ENCODE peak calls at places on chromosomes 11 and 22, in four cellular contexts. One of them, this sample, is unnamed.

GRCh38 chr11:63613517-63614135 is 607 bp downstream of the PLAAT3 start:
- DNase-seq in BJ: no peak
- DNase-seq in ovary: peak
- DNase-seq in dorsolateral prefrontal cortex: peak
- DNase-seq in this sample: peak

GRCh38 chr11:56817661-56818060 is 69.2 kb upstream of the OR9G4 start:
- DNase-seq in ovary: no peak
- DNase-seq in dorsolateral prefrontal cortex: no peak
- DNase-seq in BJ: no peak
- DNase-seq in this sample: no peak

GRCh38 chr22:39535302-39535805 is 2.8 kb upstream of the RPS19BP1 start:
- DNase-seq in dorsolateral prefrontal cortex: no peak
- DNase-seq in ovary: no peak
- DNase-seq in BJ: no peak
- DNase-seq in this sample: no peak

GRCh38 chr22:39661842-39662676 is 91.5 kb downstream of the CACNA1I start:
- DNase-seq in ovary: no peak
- DNase-seq in dorsolateral prefrontal cortex: no peak
- DNase-seq in BJ: no peak
- DNase-seq in this sample: no peak

GRCh38 chr11:70509476-70509875 is 111.1 kb downstream of the CTTN start:
- DNase-seq in ovary: no peak
- DNase-seq in dorsolateral prefrontal cortex: no peak
- DNase-seq in BJ: no peak
- DNase-seq in this sample: no peak

GRCh38 chr11:120125005-120125404 is 12.9 kb downstream of the TRIM29 start:
- DNase-seq in dorsolateral prefrontal cortex: peak
- DNase-seq in BJ: peak
- DNase-seq in ovary: no peak
- DNase-seq in this sample: peak

GRCh38 chr11:390175-390574 is 3.8 kb upstream of the PKP3 start:
- DNase-seq in dorsolateral prefrontal cortex: no peak
- DNase-seq in ovary: no peak
- DNase-seq in BJ: no peak
- DNase-seq in this sample: no peak

GRCh38 chr11:19199766-19200165 is 2.0 kb downstream of the CSRP3 start:
- DNase-seq in ovary: no peak
- DNase-seq in dorsolateral prefrontal cortex: no peak
- DNase-seq in BJ: no peak
- DNase-seq in this sample: no peak

GRCh38 chr11:71240061-71240690 is 12.2 kb downstream of the SHANK2 start:
- DNase-seq in ovary: no peak
- DNase-seq in dorsolateral prefrontal cortex: no peak
- DNase-seq in BJ: no peak
- DNase-seq in this sample: no peak

GRCh38 chr11:93570759-93571413 is 27.7 kb upstream of the SMCO4 start:
- DNase-seq in BJ: peak
- DNase-seq in ovary: no peak
- DNase-seq in dorsolateral prefrontal cortex: no peak
- DNase-seq in this sample: no peak

GRCh38 chr11:88590366-88590765 is 252.8 kb upstream of the CTSC start:
- DNase-seq in ovary: no peak
- DNase-seq in BJ: no peak
- DNase-seq in dorsolateral prefrontal cortex: no peak
- DNase-seq in this sample: no peak

GRCh38 chr11:86969258-86969657 is 14.1 kb upstream of the FZD4 start:
- DNase-seq in ovary: no peak
- DNase-seq in BJ: no peak
- DNase-seq in dorsolateral prefrontal cortex: no peak
- DNase-seq in this sample: no peak

GRCh38 chr11:132115454-132115853 is 745.0 kb downstream of the NTM start:
- DNase-seq in BJ: no peak
- DNase-seq in dorsolateral prefrontal cortex: no peak
- DNase-seq in ovary: no peak
- DNase-seq in this sample: no peak

GRCh38 chr22:19875061-19875530 is 20.4 kb upstream of the GNB1L start:
- DNase-seq in ovary: no peak
- DNase-seq in dorsolateral prefrontal cortex: no peak
- DNase-seq in BJ: no peak
- DNase-seq in this sample: peak

GRCh38 chr11:13346470-13346869 is 68.9 kb downstream of the BMAL1 start:
- DNase-seq in BJ: no peak
- DNase-seq in dorsolateral prefrontal cortex: no peak
- DNase-seq in ovary: no peak
- DNase-seq in this sample: no peak

DNA sequence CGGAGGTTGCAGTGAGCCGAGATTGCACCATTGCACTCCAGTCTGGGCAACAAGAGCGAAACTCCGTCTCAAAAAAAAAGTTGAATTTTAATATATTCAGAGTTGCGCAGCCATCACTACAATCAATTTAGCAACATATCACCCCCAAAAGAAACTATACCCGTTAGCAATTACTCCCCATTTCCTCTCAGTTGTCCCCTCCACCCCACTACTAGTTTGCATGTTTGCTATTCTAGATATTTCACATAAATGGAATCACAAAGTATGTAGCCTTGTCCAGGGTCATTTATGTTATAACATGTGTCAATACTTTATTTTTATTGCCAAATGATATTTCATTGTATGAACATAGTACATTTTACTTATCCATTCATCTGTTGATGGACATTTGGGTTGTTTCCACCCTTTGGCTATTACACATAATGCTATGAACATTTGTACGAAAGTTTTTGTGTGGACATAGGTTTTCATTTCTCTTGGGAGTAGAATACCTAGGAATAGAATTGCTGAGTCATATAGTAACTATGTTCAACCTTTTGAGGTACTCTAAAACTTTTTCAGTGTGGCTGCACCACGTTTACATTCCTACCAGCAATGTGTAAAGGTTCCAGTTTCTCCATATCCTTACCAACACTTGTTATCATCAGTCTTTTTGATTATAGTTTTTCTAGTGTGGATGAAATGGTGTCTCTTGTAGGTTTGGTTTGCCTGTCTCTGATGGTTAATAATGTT is 2.2 kb downstream of the ZNF143 start:
- DNase-seq in BJ: no peak
- DNase-seq in dorsolateral prefrontal cortex: no peak
- DNase-seq in ovary: no peak
- DNase-seq in this sample: no peak
- H3K4me3 ChIP-seq in BJ: no peak
- H3K4me3 ChIP-seq in dorsolateral prefrontal cortex: no peak
- H3K4me3 ChIP-seq in ovary: no peak
- H3K4me3 ChIP-seq in this sample: peak

GRCh38 chr11:22625448-22626287 is at the start of gene FANCF:
- DNase-seq in BJ: peak
- DNase-seq in dorsolateral prefrontal cortex: peak
- DNase-seq in ovary: peak
- DNase-seq in this sample: peak
- TF ChIP-seq CTCF in BJ: no peak
- TF ChIP-seq CTCF in dorsolateral prefrontal cortex: no peak
- TF ChIP-seq CTCF in ovary: no peak
- TF ChIP-seq CTCF in this sample: no peak

DNA sequence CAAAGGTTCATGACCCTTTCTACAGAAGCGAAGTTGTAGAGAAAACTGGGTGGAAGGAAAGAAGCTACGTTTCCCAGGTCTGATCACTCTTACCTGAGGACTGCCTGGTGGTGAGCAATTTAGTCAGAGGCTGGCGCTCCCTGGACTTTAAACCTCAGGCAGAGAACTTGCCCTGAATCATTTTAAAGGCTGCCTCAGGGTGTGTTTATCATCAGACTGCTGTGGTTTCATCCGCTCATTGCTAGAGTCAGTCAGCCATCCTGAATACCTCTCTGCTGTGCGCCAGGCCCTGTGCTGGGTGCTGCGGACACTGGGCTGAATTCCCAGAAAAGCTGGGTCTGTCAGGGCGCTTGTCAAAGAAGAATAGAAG is 2.7 kb downstream of the DTX4 start:
- DNase-seq in BJ: no peak
- DNase-seq in ovary: peak
- DNase-seq in dorsolateral prefrontal cortex: no peak
- DNase-seq in this sample: no peak
- H3K4me3 ChIP-seq in BJ: no peak
- H3K4me3 ChIP-seq in ovary: no peak
- H3K4me3 ChIP-seq in dorsolateral prefrontal cortex: no peak
- H3K4me3 ChIP-seq in this sample: no peak

DNA sequence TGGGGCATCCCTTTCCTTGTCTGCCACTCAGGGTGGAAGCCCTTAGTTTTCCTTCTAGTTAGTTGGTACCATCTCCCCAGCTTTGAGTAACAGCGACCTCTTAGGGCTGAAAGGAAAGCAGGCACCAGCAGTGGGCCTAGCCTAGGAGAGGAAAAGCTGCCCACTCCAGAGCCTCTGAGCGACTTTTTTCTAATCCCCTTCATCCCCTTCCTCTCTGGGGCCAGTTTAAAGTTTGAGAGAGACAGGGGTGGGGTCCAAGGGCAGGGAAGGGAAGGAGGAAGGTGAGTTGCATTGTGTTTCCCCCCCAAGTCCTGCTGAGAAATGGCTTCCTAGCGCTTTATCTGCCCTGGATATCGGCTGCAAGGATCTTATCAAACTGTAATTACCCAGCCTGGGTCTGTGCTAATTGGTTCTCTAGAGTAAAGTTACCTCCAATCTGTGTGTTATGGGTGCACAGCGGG is 573.9 kb upstream of the CADM1 start:
- DNase-seq in BJ: no peak
- DNase-seq in ovary: no peak
- DNase-seq in dorsolateral prefrontal cortex: no peak
- DNase-seq in this sample: no peak
- TF ChIP-seq CTCF in BJ: no peak
- TF ChIP-seq CTCF in ovary: no peak
- TF ChIP-seq CTCF in dorsolateral prefrontal cortex: no peak
- TF ChIP-seq CTCF in this sample: no peak

GRCh38 chr22:25090225-25090651 is 109.4 kb upstream of the CRYBB3 start:
- DNase-seq in BJ: no peak
- DNase-seq in dorsolateral prefrontal cortex: no peak
- DNase-seq in ovary: no peak
- DNase-seq in this sample: no peak

GRCh38 chr22:25092119-25092518 is 107.5 kb upstream of the CRYBB3 start:
- DNase-seq in dorsolateral prefrontal cortex: no peak
- DNase-seq in BJ: no peak
- DNase-seq in ovary: no peak
- DNase-seq in this sample: no peak

GRCh38 chr22:25094579-25094978 is 105.1 kb upstream of the CRYBB3 start:
- DNase-seq in dorsolateral prefrontal cortex: no peak
- DNase-seq in BJ: no peak
- DNase-seq in ovary: no peak
- DNase-seq in this sample: no peak

GRCh38 chr22:25095869-25096268 is 103.8 kb upstream of the CRYBB3 start:
- DNase-seq in dorsolateral prefrontal cortex: peak
- DNase-seq in ovary: no peak
- DNase-seq in BJ: no peak
- DNase-seq in this sample: no peak

GRCh38 chr22:25091449-25091848 is 108.2 kb upstream of the CRYBB3 start:
- DNase-seq in BJ: no peak
- DNase-seq in ovary: no peak
- DNase-seq in dorsolateral prefrontal cortex: peak
- DNase-seq in this sample: no peak
- H3K4me3 ChIP-seq in BJ: no peak
- H3K4me3 ChIP-seq in ovary: no peak
- H3K4me3 ChIP-seq in dorsolateral prefrontal cortex: no peak
- H3K4me3 ChIP-seq in this sample: no peak

GRCh38 chr22:26675687-26676273 is 18.4 kb downstream of the MIAT start:
- DNase-seq in dorsolateral prefrontal cortex: no peak
- DNase-seq in ovary: no peak
- DNase-seq in BJ: no peak
- DNase-seq in this sample: no peak

GRCh38 chr22:26681395-26681821 is 24.0 kb downstream of the MIAT start:
- DNase-seq in dorsolateral prefrontal cortex: no peak
- DNase-seq in ovary: no peak
- DNase-seq in BJ: no peak
- DNase-seq in this sample: no peak

GRCh38 chr22:26677217-26677616 is 19.8 kb downstream of the MIAT start:
- DNase-seq in ovary: no peak
- DNase-seq in dorsolateral prefrontal cortex: no peak
- DNase-seq in BJ: no peak
- DNase-seq in this sample: no peak

GRCh38 chr22:26680485-26680884 is 23.1 kb downstream of the MIAT start:
- DNase-seq in ovary: no peak
- DNase-seq in BJ: no peak
- DNase-seq in dorsolateral prefrontal cortex: no peak
- DNase-seq in this sample: no peak

GRCh38 chr22:26679003-26679629 is 21.7 kb downstream of the MIAT start:
- DNase-seq in ovary: peak
- DNase-seq in dorsolateral prefrontal cortex: peak
- DNase-seq in BJ: no peak
- DNase-seq in this sample: peak
- TF ChIP-seq CTCF in ovary: peak
- TF ChIP-seq CTCF in dorsolateral prefrontal cortex: peak
- TF ChIP-seq CTCF in BJ: peak
- TF ChIP-seq CTCF in this sample: peak

GRCh38 chr11:1892558-1892957 is 863 bp upstream of the PRR33 start:
- DNase-seq in BJ: no peak
- DNase-seq in ovary: no peak
- DNase-seq in dorsolateral prefrontal cortex: no peak
- DNase-seq in this sample: no peak

GRCh38 chr11:1892116-1892515 is 421 bp upstream of the PRR33 start:
- DNase-seq in dorsolateral prefrontal cortex: no peak
- DNase-seq in BJ: no peak
- DNase-seq in ovary: no peak
- DNase-seq in this sample: no peak

GRCh38 chr11:1889941-1890855 is 1.5 kb downstream of the PRR33 start:
- DNase-seq in dorsolateral prefrontal cortex: no peak
- DNase-seq in ovary: no peak
- DNase-seq in BJ: no peak
- DNase-seq in this sample: no peak

GRCh38 chr11:1891831-1892115 is at the start of gene PRR33:
- DNase-seq in dorsolateral prefrontal cortex: no peak
- DNase-seq in ovary: no peak
- DNase-seq in BJ: no peak
- DNase-seq in this sample: no peak

DNA sequence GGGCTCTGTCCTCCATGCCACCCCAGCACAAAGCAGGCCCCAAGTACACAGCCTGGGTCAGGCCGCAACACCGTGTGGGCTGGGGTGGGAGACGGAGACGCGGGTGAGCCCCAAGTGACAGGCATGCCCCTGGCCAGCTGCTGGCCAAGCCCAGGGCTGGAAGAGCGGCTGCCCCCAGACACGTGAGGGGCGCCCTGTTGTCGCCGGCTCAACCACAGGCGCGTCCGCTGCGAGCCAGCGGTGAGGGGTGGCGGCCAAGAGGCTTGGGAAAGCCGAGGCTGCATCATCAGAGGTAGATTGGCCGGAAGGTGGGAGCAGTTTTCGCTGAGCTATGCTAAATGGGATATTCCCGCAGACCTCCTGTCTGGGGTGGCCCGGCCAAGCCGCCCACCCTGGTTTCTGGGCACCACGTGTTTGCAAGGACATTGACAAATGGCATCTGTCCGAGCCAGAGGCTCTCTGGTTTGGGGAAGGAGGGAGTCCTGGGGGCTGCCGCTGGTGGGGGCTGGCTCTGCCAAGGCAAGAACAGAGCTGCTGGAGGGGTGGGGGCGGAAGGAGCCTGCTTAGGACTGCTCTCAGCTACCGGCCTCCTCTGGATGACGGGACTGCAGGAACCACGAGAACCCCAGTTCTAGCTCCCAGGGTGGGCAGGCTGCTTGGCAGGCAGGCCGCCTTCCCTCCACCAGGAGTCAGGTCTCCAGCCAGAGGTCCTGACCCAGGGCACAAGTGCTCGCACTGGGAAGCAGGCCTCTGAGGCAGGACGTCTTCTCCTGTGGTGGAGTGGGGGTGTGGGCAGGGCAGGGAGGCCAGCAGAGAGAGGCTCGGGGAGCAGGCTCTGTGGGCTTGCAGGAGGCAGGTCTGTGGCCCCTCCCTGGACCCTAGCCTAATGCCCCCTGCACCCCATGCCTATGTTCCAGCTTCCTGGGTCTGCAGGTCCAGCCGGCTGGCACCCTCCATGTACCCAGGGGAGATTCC is 552 bp downstream of the PRR33 start:
- DNase-seq in BJ: no peak
- DNase-seq in dorsolateral prefrontal cortex: no peak
- DNase-seq in ovary: no peak
- DNase-seq in this sample: peak
- H3K4me3 ChIP-seq in BJ: no peak
- H3K4me3 ChIP-seq in dorsolateral prefrontal cortex: no peak
- H3K4me3 ChIP-seq in ovary: no peak
- H3K4me3 ChIP-seq in this sample: peak